ENCODE peak calls at places on chromosome X, in ten cellular contexts. One of them, this sample, is unnamed.

GRCh38 chrX:20300822-20301221 is 34.1 kb upstream of the RPS6KA3 start:
- DNase-seq in activated T-helper 9 cell treated with anti-CD3 and anti-CD28 coated beads, Interleukin-2, amount 50 U/mL, for 16 hours: no peak
- DNase-seq in astrocyte of the spinal cord: no peak
- DNase-seq in naive thymus-derived CD8-positive, alpha-beta T cell: no peak
- DNase-seq in T-helper 2 cell: no peak
- DNase-seq in body of pancreas: no peak
- DNase-seq in mammary epithelial cell: no peak
- DNase-seq in CD8-positive, alpha-beta memory T cell: no peak
- DNase-seq in cardiac muscle cell: no peak
- DNase-seq in fibroblast of villous mesenchyme: no peak
- DNase-seq in this sample: no peak

GRCh38 chrX:13346646-13347045 is 26.8 kb upstream of the ATXN3L start:
- DNase-seq in CD8-positive, alpha-beta memory T cell: no peak
- DNase-seq in body of pancreas: no peak
- DNase-seq in mammary epithelial cell: no peak
- DNase-seq in cardiac muscle cell: no peak
- DNase-seq in astrocyte of the spinal cord: no peak
- DNase-seq in fibroblast of villous mesenchyme: no peak
- DNase-seq in activated T-helper 9 cell treated with anti-CD3 and anti-CD28 coated beads, Interleukin-2, amount 50 U/mL, for 16 hours: no peak
- DNase-seq in T-helper 2 cell: no peak
- DNase-seq in naive thymus-derived CD8-positive, alpha-beta T cell: no peak
- DNase-seq in this sample: no peak

GRCh38 chrX:13396887-13397286 is 77.0 kb upstream of the ATXN3L start:
- DNase-seq in body of pancreas: no peak
- DNase-seq in activated T-helper 9 cell treated with anti-CD3 and anti-CD28 coated beads, Interleukin-2, amount 50 U/mL, for 16 hours: no peak
- DNase-seq in astrocyte of the spinal cord: peak; percentile 38
- DNase-seq in cardiac muscle cell: no peak
- DNase-seq in fibroblast of villous mesenchyme: peak; percentile 36
- DNase-seq in CD8-positive, alpha-beta memory T cell: no peak
- DNase-seq in T-helper 2 cell: no peak
- DNase-seq in mammary epithelial cell: peak; percentile 29
- DNase-seq in naive thymus-derived CD8-positive, alpha-beta T cell: no peak
- DNase-seq in this sample: peak; percentile 67

GRCh38 chrX:119489212-119490074 is 21.2 kb downstream of the SLC25A5 start:
- DNase-seq in astrocyte of the spinal cord: no peak
- DNase-seq in naive thymus-derived CD8-positive, alpha-beta T cell: no peak
- DNase-seq in T-helper 2 cell: no peak
- DNase-seq in body of pancreas: no peak
- DNase-seq in mammary epithelial cell: no peak
- DNase-seq in cardiac muscle cell: no peak
- DNase-seq in fibroblast of villous mesenchyme: no peak
- DNase-seq in CD8-positive, alpha-beta memory T cell: no peak
- DNase-seq in activated T-helper 9 cell treated with anti-CD3 and anti-CD28 coated beads, Interleukin-2, amount 50 U/mL, for 16 hours: no peak
- DNase-seq in this sample: no peak

GRCh38 chrX:118226060-118226428 is 109.4 kb upstream of the KLHL13 start:
- DNase-seq in activated T-helper 9 cell treated with anti-CD3 and anti-CD28 coated beads, Interleukin-2, amount 50 U/mL, for 16 hours: no peak
- DNase-seq in cardiac muscle cell: peak; percentile 39
- DNase-seq in CD8-positive, alpha-beta memory T cell: no peak
- DNase-seq in naive thymus-derived CD8-positive, alpha-beta T cell: no peak
- DNase-seq in astrocyte of the spinal cord: no peak
- DNase-seq in fibroblast of villous mesenchyme: peak; percentile 6
- DNase-seq in T-helper 2 cell: no peak
- DNase-seq in body of pancreas: no peak
- DNase-seq in mammary epithelial cell: no peak
- DNase-seq in this sample: no peak

GRCh38 chrX:78595901-78596502 is 63.1 kb downstream of the RTL3 start:
- DNase-seq in mammary epithelial cell: no peak
- DNase-seq in cardiac muscle cell: peak; percentile 9
- DNase-seq in body of pancreas: no peak
- DNase-seq in T-helper 2 cell: no peak
- DNase-seq in activated T-helper 9 cell treated with anti-CD3 and anti-CD28 coated beads, Interleukin-2, amount 50 U/mL, for 16 hours: no peak
- DNase-seq in astrocyte of the spinal cord: no peak
- DNase-seq in naive thymus-derived CD8-positive, alpha-beta T cell: no peak
- DNase-seq in CD8-positive, alpha-beta memory T cell: no peak
- DNase-seq in fibroblast of villous mesenchyme: no peak
- DNase-seq in this sample: peak; percentile 11

GRCh38 chrX:147763131-147763530 is 148.6 kb upstream of the FMR1 start:
- DNase-seq in mammary epithelial cell: no peak
- DNase-seq in T-helper 2 cell: no peak
- DNase-seq in activated T-helper 9 cell treated with anti-CD3 and anti-CD28 coated beads, Interleukin-2, amount 50 U/mL, for 16 hours: no peak
- DNase-seq in CD8-positive, alpha-beta memory T cell: no peak
- DNase-seq in cardiac muscle cell: no peak
- DNase-seq in naive thymus-derived CD8-positive, alpha-beta T cell: no peak
- DNase-seq in astrocyte of the spinal cord: no peak
- DNase-seq in fibroblast of villous mesenchyme: no peak
- DNase-seq in body of pancreas: no peak
- DNase-seq in this sample: no peak

GRCh38 chrX:111207851-111208250 is 62.4 kb downstream of the CAPN6 start:
- DNase-seq in cardiac muscle cell: no peak
- DNase-seq in activated T-helper 9 cell treated with anti-CD3 and anti-CD28 coated beads, Interleukin-2, amount 50 U/mL, for 16 hours: no peak
- DNase-seq in fibroblast of villous mesenchyme: no peak
- DNase-seq in body of pancreas: no peak
- DNase-seq in CD8-positive, alpha-beta memory T cell: no peak
- DNase-seq in mammary epithelial cell: no peak
- DNase-seq in astrocyte of the spinal cord: no peak
- DNase-seq in naive thymus-derived CD8-positive, alpha-beta T cell: no peak
- DNase-seq in T-helper 2 cell: no peak
- DNase-seq in this sample: no peak

GRCh38 chrX:26100421-26100920 is 37.7 kb upstream of the MAGEB18 start:
- DNase-seq in cardiac muscle cell: no peak
- DNase-seq in fibroblast of villous mesenchyme: no peak
- DNase-seq in astrocyte of the spinal cord: no peak
- DNase-seq in activated T-helper 9 cell treated with anti-CD3 and anti-CD28 coated beads, Interleukin-2, amount 50 U/mL, for 16 hours: no peak
- DNase-seq in body of pancreas: no peak
- DNase-seq in naive thymus-derived CD8-positive, alpha-beta T cell: no peak
- DNase-seq in mammary epithelial cell: no peak
- DNase-seq in T-helper 2 cell: no peak
- DNase-seq in CD8-positive, alpha-beta memory T cell: no peak
- DNase-seq in this sample: no peak

GRCh38 chrX:49269768-49270248 is at the start of gene PPP1R3F:
- DNase-seq in activated T-helper 9 cell treated with anti-CD3 and anti-CD28 coated beads, Interleukin-2, amount 50 U/mL, for 16 hours: peak; percentile 33
- DNase-seq in naive thymus-derived CD8-positive, alpha-beta T cell: no peak
- DNase-seq in cardiac muscle cell: no peak
- DNase-seq in fibroblast of villous mesenchyme: no peak
- DNase-seq in body of pancreas: no peak
- DNase-seq in mammary epithelial cell: no peak
- DNase-seq in CD8-positive, alpha-beta memory T cell: peak; percentile 24
- DNase-seq in astrocyte of the spinal cord: no peak
- DNase-seq in T-helper 2 cell: no peak
- DNase-seq in this sample: no peak

GRCh38 chrX:134999469-134999868 is 8.7 kb downstream of the SMIM10 start:
- DNase-seq in T-helper 2 cell: no peak
- DNase-seq in mammary epithelial cell: peak; percentile 19
- DNase-seq in cardiac muscle cell: peak; percentile 25
- DNase-seq in naive thymus-derived CD8-positive, alpha-beta T cell: no peak
- DNase-seq in activated T-helper 9 cell treated with anti-CD3 and anti-CD28 coated beads, Interleukin-2, amount 50 U/mL, for 16 hours: no peak
- DNase-seq in fibroblast of villous mesenchyme: peak; percentile 61
- DNase-seq in astrocyte of the spinal cord: peak; percentile 52
- DNase-seq in CD8-positive, alpha-beta memory T cell: no peak
- DNase-seq in body of pancreas: no peak
- DNase-seq in this sample: peak; percentile 76

GRCh38 chrX:13778916-13779315 is 38.0 kb downstream of the GPM6B start:
- DNase-seq in cardiac muscle cell: no peak
- DNase-seq in astrocyte of the spinal cord: peak; percentile 40
- DNase-seq in activated T-helper 9 cell treated with anti-CD3 and anti-CD28 coated beads, Interleukin-2, amount 50 U/mL, for 16 hours: no peak
- DNase-seq in body of pancreas: no peak
- DNase-seq in fibroblast of villous mesenchyme: peak; percentile 8
- DNase-seq in mammary epithelial cell: peak; percentile 11
- DNase-seq in naive thymus-derived CD8-positive, alpha-beta T cell: no peak
- DNase-seq in T-helper 2 cell: no peak
- DNase-seq in CD8-positive, alpha-beta memory T cell: no peak
- DNase-seq in this sample: peak; percentile 59

GRCh38 chrX:53373307-53373706 is 49.1 kb downstream of the SMC1A start:
- DNase-seq in CD8-positive, alpha-beta memory T cell: no peak
- DNase-seq in astrocyte of the spinal cord: no peak
- DNase-seq in mammary epithelial cell: no peak
- DNase-seq in naive thymus-derived CD8-positive, alpha-beta T cell: no peak
- DNase-seq in cardiac muscle cell: no peak
- DNase-seq in T-helper 2 cell: no peak
- DNase-seq in body of pancreas: no peak
- DNase-seq in fibroblast of villous mesenchyme: no peak
- DNase-seq in activated T-helper 9 cell treated with anti-CD3 and anti-CD28 coated beads, Interleukin-2, amount 50 U/mL, for 16 hours: no peak
- DNase-seq in this sample: no peak

GRCh38 chrX:49203536-49203935 is 3.5 kb upstream of the SYP start:
- DNase-seq in fibroblast of villous mesenchyme: no peak
- DNase-seq in cardiac muscle cell: no peak
- DNase-seq in astrocyte of the spinal cord: no peak
- DNase-seq in T-helper 2 cell: no peak
- DNase-seq in CD8-positive, alpha-beta memory T cell: no peak
- DNase-seq in mammary epithelial cell: no peak
- DNase-seq in body of pancreas: no peak
- DNase-seq in activated T-helper 9 cell treated with anti-CD3 and anti-CD28 coated beads, Interleukin-2, amount 50 U/mL, for 16 hours: no peak
- DNase-seq in naive thymus-derived CD8-positive, alpha-beta T cell: no peak
- DNase-seq in this sample: no peak